ENCODE peak calls at places on chromosomes 16 and 17, in four cellular contexts. One of them, this sample, is unnamed.

GRCh38 chr17:5344914-5345313 is 62.8 kb downstream of the RABEP1 start:
- DNase-seq in uterus: no peak
- DNase-seq in K562: no peak
- DNase-seq in stomach: no peak
- DNase-seq in this sample: no peak

GRCh38 chr17:29089601-29090044 is 46.7 kb downstream of the PIPOX start:
- DNase-seq in uterus: no peak
- DNase-seq in K562: no peak
- DNase-seq in stomach: no peak
- DNase-seq in this sample: no peak

GRCh38 chr16:63735456-63735855 is 1386.4 kb downstream of the CDH11 start:
- DNase-seq in uterus: no peak
- DNase-seq in K562: no peak
- DNase-seq in stomach: no peak
- DNase-seq in this sample: no peak

GRCh38 chr17:80833952-80834895 is 157.4 kb upstream of the CHMP6 start:
- DNase-seq in uterus: peak
- DNase-seq in K562: no peak
- DNase-seq in stomach: no peak
- DNase-seq in this sample: no peak

GRCh38 chr17:1647802-1648581 is 1.7 kb downstream of the RILP start:
- DNase-seq in uterus: no peak
- DNase-seq in K562: peak
- DNase-seq in stomach: peak
- DNase-seq in this sample: peak

GRCh38 chr17:81722184-81723120 is 10.4 kb downstream of the SLC25A10 start:
- DNase-seq in uterus: no peak
- DNase-seq in K562: peak
- DNase-seq in stomach: peak
- DNase-seq in this sample: peak

GRCh38 chr16:67828651-67829050 is 13.5 kb upstream of the THAP11 start:
- DNase-seq in uterus: no peak
- DNase-seq in K562: no peak
- DNase-seq in stomach: no peak
- DNase-seq in this sample: no peak

GRCh38 chr17:76053230-76054111 is 18.8 kb downstream of the SRP68 start:
- DNase-seq in uterus: no peak
- DNase-seq in K562: peak
- DNase-seq in stomach: no peak
- DNase-seq in this sample: peak

GRCh38 chr17:8843344-8843743 is 24.1 kb downstream of the PIK3R6 start:
- DNase-seq in uterus: no peak
- DNase-seq in K562: no peak
- DNase-seq in stomach: no peak
- DNase-seq in this sample: no peak

GRCh38 chr16:54284931-54285413 is 1.6 kb downstream of the IRX3 start:
- DNase-seq in uterus: no peak
- DNase-seq in K562: no peak
- DNase-seq in stomach: no peak
- DNase-seq in this sample: no peak

GRCh38 chr17:13833921-13834320 is 232.2 kb upstream of the HS3ST3A1 start:
- DNase-seq in uterus: no peak
- DNase-seq in K562: no peak
- DNase-seq in stomach: no peak
- DNase-seq in this sample: no peak

GRCh38 chr17:58671969-58672368 is 19.9 kb downstream of the TEX14 start:
- DNase-seq in uterus: no peak
- DNase-seq in K562: peak
- DNase-seq in stomach: no peak
- DNase-seq in this sample: no peak

GRCh38 chr17:39178516-39178915 is 12.6 kb upstream of the ARL5C start:
- DNase-seq in uterus: no peak
- DNase-seq in K562: no peak
- DNase-seq in stomach: no peak
- DNase-seq in this sample: no peak

GRCh38 chr16:30417447-30418349 is 10.3 kb downstream of the ZNF771 start:
- DNase-seq in uterus: peak
- DNase-seq in K562: no peak
- DNase-seq in stomach: peak
- DNase-seq in this sample: peak

GRCh38 chr17:38620551-38621277 is 15.0 kb upstream of the SRCIN1 start:
- DNase-seq in uterus: no peak
- DNase-seq in K562: no peak
- DNase-seq in stomach: no peak
- DNase-seq in this sample: no peak

GRCh38 chr17:57881143-57881542 is 31.3 kb upstream of the MRPS23 start:
- DNase-seq in uterus: no peak
- DNase-seq in K562: no peak
- DNase-seq in stomach: no peak
- DNase-seq in this sample: no peak

GRCh38 chr16:71712501-71712900 is 12.0 kb downstream of the PHLPP2 start:
- DNase-seq in uterus: no peak
- DNase-seq in K562: no peak
- DNase-seq in stomach: no peak
- DNase-seq in this sample: no peak

GRCh38 chr16:55476625-55477533 is 2.1 kb upstream of the MMP2 start:
- DNase-seq in uterus: no peak
- DNase-seq in K562: no peak
- DNase-seq in stomach: no peak
- DNase-seq in this sample: no peak

GRCh38 chr17:2718150-2718938 is 6.8 kb upstream of the CLUH start:
- DNase-seq in uterus: no peak
- DNase-seq in K562: peak
- DNase-seq in stomach: no peak
- DNase-seq in this sample: no peak

GRCh38 chr16:31089199-31089598 is 456 bp upstream of the PRSS53 start:
- DNase-seq in uterus: no peak
- DNase-seq in K562: no peak
- DNase-seq in stomach: no peak
- DNase-seq in this sample: no peak

GRCh38 chr16:8950580-8951077 is 13.1 kb downstream of the USP7 start:
- DNase-seq in uterus: no peak
- DNase-seq in K562: no peak
- DNase-seq in stomach: no peak
- DNase-seq in this sample: no peak

GRCh38 chr16:27286446-27286845 is 17.9 kb upstream of the NSMCE1 start:
- DNase-seq in uterus: peak
- DNase-seq in K562: no peak
- DNase-seq in stomach: no peak
- DNase-seq in this sample: no peak

GRCh38 chr16:27287887-27288286 is 19.3 kb upstream of the NSMCE1 start:
- DNase-seq in uterus: no peak
- DNase-seq in K562: no peak
- DNase-seq in stomach: no peak
- DNase-seq in this sample: no peak

GRCh38 chr16:27285676-27286196 is 17.2 kb upstream of the NSMCE1 start:
- DNase-seq in uterus: peak
- DNase-seq in K562: no peak
- DNase-seq in stomach: no peak
- DNase-seq in this sample: no peak

GRCh38 chr16:27284865-27285675 is 16.5 kb upstream of the NSMCE1 start:
- DNase-seq in uterus: no peak
- DNase-seq in K562: no peak
- DNase-seq in stomach: no peak
- DNase-seq in this sample: no peak

GRCh38 chr16:27287051-27287811 is 18.7 kb upstream of the NSMCE1 start:
- DNase-seq in uterus: no peak
- DNase-seq in K562: no peak
- DNase-seq in stomach: no peak
- DNase-seq in this sample: no peak
- H3K27ac ChIP-seq in uterus: peak
- H3K27ac ChIP-seq in K562: no peak
- H3K27ac ChIP-seq in stomach: no peak
- H3K27ac ChIP-seq in this sample: no peak

DNA sequence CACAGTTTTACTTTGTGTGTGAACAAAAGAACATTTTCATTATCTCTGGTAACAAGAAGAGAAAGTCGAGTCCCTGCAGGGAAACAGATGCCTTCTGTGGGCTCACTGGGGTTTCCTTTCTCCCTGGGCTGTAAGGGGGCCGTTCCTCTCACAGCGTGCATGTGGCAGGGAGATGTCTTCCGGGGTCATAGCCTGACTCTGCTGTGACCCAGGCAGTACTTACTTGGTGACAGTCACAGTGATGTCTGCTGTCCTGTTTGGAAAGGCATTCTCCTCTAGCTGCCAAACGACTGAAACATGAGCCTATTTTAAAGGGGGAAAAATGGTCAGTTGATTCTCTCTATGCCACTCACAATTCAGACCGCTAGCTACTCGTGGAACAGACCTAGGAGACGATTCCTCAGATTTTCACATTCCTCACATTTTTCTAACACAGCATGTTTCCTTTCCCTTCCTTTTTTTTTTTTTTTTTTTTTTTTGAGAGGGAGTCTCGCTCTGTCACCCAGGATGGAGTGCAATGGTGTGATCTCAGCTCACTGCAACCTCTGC is 7.3 kb downstream of the HASPIN start:
- DNase-seq in uterus: no peak
- DNase-seq in K562: no peak
- DNase-seq in stomach: no peak
- DNase-seq in this sample: no peak
- H3K27ac ChIP-seq in uterus: no peak
- H3K27ac ChIP-seq in K562: no peak
- H3K27ac ChIP-seq in stomach: no peak
- H3K27ac ChIP-seq in this sample: no peak

DNA sequence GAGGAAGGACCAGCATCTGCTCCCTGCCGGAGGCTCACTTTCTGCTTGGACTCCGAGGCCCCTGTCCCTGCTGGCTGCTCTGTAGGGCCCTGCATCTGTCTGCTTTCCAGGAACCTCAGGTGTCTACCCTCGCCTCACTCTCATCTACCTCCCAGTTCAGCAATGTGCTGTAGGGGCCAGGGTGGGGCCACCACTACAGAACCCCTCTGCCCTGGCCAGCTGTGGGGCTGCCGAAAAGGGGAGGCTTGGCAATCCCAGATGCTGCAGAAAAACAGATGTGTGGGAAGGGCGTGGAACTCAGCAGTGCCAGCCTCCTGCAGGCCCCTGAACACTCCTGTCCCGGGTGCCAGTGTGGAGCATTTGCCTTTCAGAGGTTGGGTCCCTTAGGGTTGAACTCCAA is 80.1 kb upstream of the ZNF469 start:
- DNase-seq in uterus: no peak
- DNase-seq in K562: no peak
- DNase-seq in stomach: no peak
- DNase-seq in this sample: no peak
- H3K27ac ChIP-seq in uterus: peak
- H3K27ac ChIP-seq in K562: no peak
- H3K27ac ChIP-seq in stomach: no peak
- H3K27ac ChIP-seq in this sample: no peak

GRCh38 chr16:838741-839140 is 38.2 kb upstream of the GNG13 start:
- DNase-seq in uterus: no peak
- DNase-seq in K562: no peak
- DNase-seq in stomach: no peak
- DNase-seq in this sample: no peak

GRCh38 chr16:839643-840408 is 39.3 kb upstream of the GNG13 start:
- DNase-seq in uterus: no peak
- DNase-seq in K562: no peak
- DNase-seq in stomach: no peak
- DNase-seq in this sample: no peak

GRCh38 chr16:842061-842476 is 41.5 kb upstream of the GNG13 start:
- DNase-seq in uterus: peak
- DNase-seq in K562: peak
- DNase-seq in stomach: no peak
- DNase-seq in this sample: no peak

GRCh38 chr16:841455-842060 is 41.0 kb upstream of the GNG13 start:
- DNase-seq in uterus: no peak
- DNase-seq in K562: no peak
- DNase-seq in stomach: no peak
- DNase-seq in this sample: no peak

DNA sequence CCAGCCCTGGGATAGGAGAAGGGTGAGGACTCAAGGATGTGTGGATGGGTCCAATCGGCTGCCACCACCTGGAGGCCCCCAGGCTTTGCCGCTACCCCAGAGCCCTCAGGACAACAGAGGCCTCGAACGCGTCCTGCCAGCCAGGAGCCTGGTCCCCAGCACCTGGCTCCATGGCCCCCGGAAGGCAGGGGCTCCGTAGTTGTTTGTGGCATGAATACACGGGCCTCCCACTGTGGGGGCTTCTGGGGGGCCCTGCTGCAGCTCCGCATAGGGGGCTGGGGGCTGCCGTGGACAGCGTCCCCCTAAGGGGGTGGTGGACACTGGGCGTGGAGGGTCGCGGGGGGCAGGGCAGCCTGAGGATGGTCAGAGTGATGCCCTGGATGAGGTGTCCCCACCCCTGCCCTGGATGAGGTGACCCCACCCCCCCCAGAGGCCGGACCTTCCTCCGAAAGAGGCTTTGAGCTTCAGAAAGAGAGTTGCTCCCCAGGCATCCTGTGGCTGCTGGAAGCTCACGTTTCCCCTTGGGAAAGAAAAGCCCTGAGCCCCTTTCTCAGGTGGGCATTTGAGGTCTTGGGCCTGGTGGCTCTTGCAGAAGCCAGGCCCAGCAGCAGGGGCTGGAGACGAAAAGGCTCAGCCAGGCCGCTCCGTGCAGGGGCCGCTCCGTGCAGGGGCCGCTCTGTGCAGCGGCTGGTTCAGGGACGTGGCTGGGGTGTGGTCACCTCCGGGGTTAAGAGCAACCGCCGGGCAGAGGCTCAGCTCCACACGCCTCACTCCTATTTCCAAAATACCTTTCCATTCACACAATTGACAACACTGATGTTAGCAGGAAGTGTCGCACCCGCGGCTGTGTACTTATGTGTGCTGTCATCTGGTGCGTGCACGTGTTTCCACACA is 40.3 kb upstream of the GNG13 start:
- DNase-seq in uterus: no peak
- DNase-seq in K562: no peak
- DNase-seq in stomach: no peak
- DNase-seq in this sample: no peak
- H3K27ac ChIP-seq in uterus: no peak
- H3K27ac ChIP-seq in K562: no peak
- H3K27ac ChIP-seq in stomach: no peak
- H3K27ac ChIP-seq in this sample: no peak

DNA sequence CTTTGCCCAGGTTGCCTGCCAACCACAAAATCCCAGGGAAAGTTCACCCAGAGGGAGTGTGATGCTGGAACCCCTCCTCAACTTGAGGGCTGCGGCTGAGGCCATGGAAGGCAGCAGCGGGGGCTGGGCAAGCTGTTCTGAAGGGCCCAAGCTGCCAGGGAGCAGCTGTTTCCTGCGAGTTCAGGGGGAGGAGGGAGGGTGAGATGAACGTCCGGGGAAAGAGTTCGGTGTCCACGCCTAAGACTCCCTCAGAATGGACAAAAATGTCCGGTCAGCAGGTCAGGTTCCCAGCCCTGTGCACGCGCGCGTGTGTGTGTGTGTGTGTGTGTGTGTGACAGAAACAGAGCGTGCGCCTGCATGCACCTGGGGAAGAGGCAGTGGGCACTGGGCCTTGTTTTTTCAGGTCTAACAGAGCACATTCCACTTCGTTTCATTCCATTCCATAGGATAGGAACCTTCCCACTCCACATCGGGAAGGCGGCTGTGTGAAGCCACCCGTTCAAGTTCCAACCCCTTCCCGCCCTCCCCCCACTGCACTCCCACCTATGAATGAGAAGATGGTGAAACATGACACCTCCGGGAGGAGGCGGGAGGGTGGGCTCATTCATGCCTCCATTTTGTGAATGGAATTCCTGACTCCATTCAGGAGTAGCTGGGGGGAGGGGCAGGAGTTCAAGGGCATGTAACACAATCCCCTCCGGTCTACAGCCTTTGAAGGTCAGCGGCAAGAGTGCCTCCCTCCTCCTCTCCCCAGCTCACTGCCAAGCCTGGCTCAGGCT is 15.6 kb downstream of the ETV4 start:
- DNase-seq in uterus: peak
- DNase-seq in K562: peak
- DNase-seq in stomach: peak
- DNase-seq in this sample: peak
- H3K27ac ChIP-seq in uterus: peak
- H3K27ac ChIP-seq in K562: peak
- H3K27ac ChIP-seq in stomach: no peak
- H3K27ac ChIP-seq in this sample: peak